ENCODE peak calls at places on chromosomes 12 and 14, in ten cellular contexts. One of them, this sample, is unnamed.
A peak's percentile ranks its signal among the peaks of the same experiment; 100 is the strongest.

GRCh38 chr12:88393017-88393767 is 187.1 kb downstream of the KITLG start:
- DNase-seq in left ventricle myocardium superior: no peak
- DNase-seq in mucosa of gallbladder: no peak
- DNase-seq in amygdala: no peak
- DNase-seq in psoas muscle: no peak
- DNase-seq in activated T-helper 1 cell treated with Interleukin-2 at 50 U/mL for 16 hours: no peak
- DNase-seq in activated CD4-positive, alpha-beta T cell treated with anti-CD3 and anti-CD28 coated beads for 48 hours: no peak
- DNase-seq in lower leg skin: no peak
- DNase-seq in stimulated activated CD4-positive, alpha-beta T cell treated with anti-CD3 and anti-CD28 coated beads, Interleukin-1b, Interleukin-23, amount 100 ng/mL, for 1 hour: no peak
- DNase-seq in M059J: peak; percentile 44
- DNase-seq in this sample: no peak

GRCh38 chr12:93234641-93235040 is 143.1 kb upstream of the NUDT4 start:
- DNase-seq in left ventricle myocardium superior: peak; percentile 47
- DNase-seq in mucosa of gallbladder: peak; percentile 28
- DNase-seq in amygdala: no peak
- DNase-seq in psoas muscle: no peak
- DNase-seq in activated T-helper 1 cell treated with Interleukin-2 at 50 U/mL for 16 hours: no peak
- DNase-seq in activated CD4-positive, alpha-beta T cell treated with anti-CD3 and anti-CD28 coated beads for 48 hours: no peak
- DNase-seq in lower leg skin: no peak
- DNase-seq in stimulated activated CD4-positive, alpha-beta T cell treated with anti-CD3 and anti-CD28 coated beads, Interleukin-1b, Interleukin-23, amount 100 ng/mL, for 1 hour: no peak
- DNase-seq in M059J: no peak
- DNase-seq in this sample: no peak

GRCh38 chr14:78997811-78998210 is 827.6 kb downstream of the NRXN3 start:
- DNase-seq in left ventricle myocardium superior: no peak
- DNase-seq in mucosa of gallbladder: no peak
- DNase-seq in amygdala: no peak
- DNase-seq in psoas muscle: no peak
- DNase-seq in activated T-helper 1 cell treated with Interleukin-2 at 50 U/mL for 16 hours: no peak
- DNase-seq in activated CD4-positive, alpha-beta T cell treated with anti-CD3 and anti-CD28 coated beads for 48 hours: no peak
- DNase-seq in lower leg skin: no peak
- DNase-seq in stimulated activated CD4-positive, alpha-beta T cell treated with anti-CD3 and anti-CD28 coated beads, Interleukin-1b, Interleukin-23, amount 100 ng/mL, for 1 hour: no peak
- DNase-seq in M059J: peak; percentile 21
- DNase-seq in this sample: no peak

GRCh38 chr12:47790676-47791350 is 17.8 kb downstream of the SLC48A1 start:
- DNase-seq in left ventricle myocardium superior: peak; percentile 26
- DNase-seq in mucosa of gallbladder: no peak
- DNase-seq in amygdala: no peak
- DNase-seq in psoas muscle: peak; percentile 57
- DNase-seq in activated T-helper 1 cell treated with Interleukin-2 at 50 U/mL for 16 hours: no peak
- DNase-seq in activated CD4-positive, alpha-beta T cell treated with anti-CD3 and anti-CD28 coated beads for 48 hours: no peak
- DNase-seq in lower leg skin: no peak
- DNase-seq in stimulated activated CD4-positive, alpha-beta T cell treated with anti-CD3 and anti-CD28 coated beads, Interleukin-1b, Interleukin-23, amount 100 ng/mL, for 1 hour: no peak
- DNase-seq in M059J: no peak
- DNase-seq in this sample: no peak

GRCh38 chr14:52351561-52352491 is 37.7 kb downstream of the PTGER2 start:
- DNase-seq in left ventricle myocardium superior: no peak
- DNase-seq in mucosa of gallbladder: no peak
- DNase-seq in amygdala: no peak
- DNase-seq in psoas muscle: no peak
- DNase-seq in activated T-helper 1 cell treated with Interleukin-2 at 50 U/mL for 16 hours: no peak
- DNase-seq in activated CD4-positive, alpha-beta T cell treated with anti-CD3 and anti-CD28 coated beads for 48 hours: peak; percentile 41
- DNase-seq in lower leg skin: no peak
- DNase-seq in stimulated activated CD4-positive, alpha-beta T cell treated with anti-CD3 and anti-CD28 coated beads, Interleukin-1b, Interleukin-23, amount 100 ng/mL, for 1 hour: no peak
- DNase-seq in M059J: peak; percentile 86
- DNase-seq in this sample: no peak

GRCh38 chr14:59427653-59428578 is 37.3 kb downstream of the GPR135 start:
- DNase-seq in left ventricle myocardium superior: peak; percentile 79
- DNase-seq in mucosa of gallbladder: no peak
- DNase-seq in amygdala: no peak
- DNase-seq in psoas muscle: peak; percentile 69
- DNase-seq in activated T-helper 1 cell treated with Interleukin-2 at 50 U/mL for 16 hours: no peak
- DNase-seq in activated CD4-positive, alpha-beta T cell treated with anti-CD3 and anti-CD28 coated beads for 48 hours: peak; percentile 4
- DNase-seq in lower leg skin: no peak
- DNase-seq in stimulated activated CD4-positive, alpha-beta T cell treated with anti-CD3 and anti-CD28 coated beads, Interleukin-1b, Interleukin-23, amount 100 ng/mL, for 1 hour: no peak
- DNase-seq in M059J: peak; percentile 73
- DNase-seq in this sample: no peak

GRCh38 chr12:126385785-126386184 is 1320.5 kb downstream of the AACS start:
- DNase-seq in left ventricle myocardium superior: no peak
- DNase-seq in mucosa of gallbladder: no peak
- DNase-seq in amygdala: no peak
- DNase-seq in psoas muscle: no peak
- DNase-seq in activated T-helper 1 cell treated with Interleukin-2 at 50 U/mL for 16 hours: no peak
- DNase-seq in activated CD4-positive, alpha-beta T cell treated with anti-CD3 and anti-CD28 coated beads for 48 hours: no peak
- DNase-seq in lower leg skin: no peak
- DNase-seq in stimulated activated CD4-positive, alpha-beta T cell treated with anti-CD3 and anti-CD28 coated beads, Interleukin-1b, Interleukin-23, amount 100 ng/mL, for 1 hour: no peak
- DNase-seq in M059J: peak; percentile 18
- DNase-seq in this sample: no peak

GRCh38 chr14:97776890-97777564 is 979.8 kb downstream of the VRK1 start:
- DNase-seq in left ventricle myocardium superior: no peak
- DNase-seq in mucosa of gallbladder: no peak
- DNase-seq in amygdala: no peak
- DNase-seq in psoas muscle: no peak
- DNase-seq in activated T-helper 1 cell treated with Interleukin-2 at 50 U/mL for 16 hours: no peak
- DNase-seq in activated CD4-positive, alpha-beta T cell treated with anti-CD3 and anti-CD28 coated beads for 48 hours: no peak
- DNase-seq in lower leg skin: no peak
- DNase-seq in stimulated activated CD4-positive, alpha-beta T cell treated with anti-CD3 and anti-CD28 coated beads, Interleukin-1b, Interleukin-23, amount 100 ng/mL, for 1 hour: no peak
- DNase-seq in M059J: no peak
- DNase-seq in this sample: no peak

GRCh38 chr12:45658066-45658465 is 71.4 kb upstream of the ARID2 start:
- DNase-seq in left ventricle myocardium superior: no peak
- DNase-seq in mucosa of gallbladder: no peak
- DNase-seq in amygdala: no peak
- DNase-seq in psoas muscle: no peak
- DNase-seq in activated T-helper 1 cell treated with Interleukin-2 at 50 U/mL for 16 hours: no peak
- DNase-seq in activated CD4-positive, alpha-beta T cell treated with anti-CD3 and anti-CD28 coated beads for 48 hours: no peak
- DNase-seq in lower leg skin: no peak
- DNase-seq in stimulated activated CD4-positive, alpha-beta T cell treated with anti-CD3 and anti-CD28 coated beads, Interleukin-1b, Interleukin-23, amount 100 ng/mL, for 1 hour: no peak
- DNase-seq in M059J: no peak
- DNase-seq in this sample: no peak

GRCh38 chr12:109934026-109934425 is 34.0 kb downstream of the TCHP start:
- DNase-seq in left ventricle myocardium superior: no peak
- DNase-seq in mucosa of gallbladder: no peak
- DNase-seq in amygdala: no peak
- DNase-seq in psoas muscle: no peak
- DNase-seq in activated T-helper 1 cell treated with Interleukin-2 at 50 U/mL for 16 hours: no peak
- DNase-seq in activated CD4-positive, alpha-beta T cell treated with anti-CD3 and anti-CD28 coated beads for 48 hours: peak; percentile 28
- DNase-seq in lower leg skin: no peak
- DNase-seq in stimulated activated CD4-positive, alpha-beta T cell treated with anti-CD3 and anti-CD28 coated beads, Interleukin-1b, Interleukin-23, amount 100 ng/mL, for 1 hour: no peak
- DNase-seq in M059J: peak; percentile 22
- DNase-seq in this sample: no peak

GRCh38 chr14:49497725-49498348 is 88.3 kb downstream of the RPS29 start:
- DNase-seq in left ventricle myocardium superior: no peak
- DNase-seq in mucosa of gallbladder: no peak
- DNase-seq in amygdala: no peak
- DNase-seq in psoas muscle: no peak
- DNase-seq in activated T-helper 1 cell treated with Interleukin-2 at 50 U/mL for 16 hours: no peak
- DNase-seq in activated CD4-positive, alpha-beta T cell treated with anti-CD3 and anti-CD28 coated beads for 48 hours: peak; percentile 17
- DNase-seq in lower leg skin: no peak
- DNase-seq in stimulated activated CD4-positive, alpha-beta T cell treated with anti-CD3 and anti-CD28 coated beads, Interleukin-1b, Interleukin-23, amount 100 ng/mL, for 1 hour: no peak
- DNase-seq in M059J: peak; percentile 66
- DNase-seq in this sample: peak; percentile 63

GRCh38 chr12:91893476-91893875 is 252.2 kb downstream of the BTG1 start:
- DNase-seq in left ventricle myocardium superior: no peak
- DNase-seq in mucosa of gallbladder: no peak
- DNase-seq in amygdala: no peak
- DNase-seq in psoas muscle: no peak
- DNase-seq in activated T-helper 1 cell treated with Interleukin-2 at 50 U/mL for 16 hours: no peak
- DNase-seq in activated CD4-positive, alpha-beta T cell treated with anti-CD3 and anti-CD28 coated beads for 48 hours: no peak
- DNase-seq in lower leg skin: no peak
- DNase-seq in stimulated activated CD4-positive, alpha-beta T cell treated with anti-CD3 and anti-CD28 coated beads, Interleukin-1b, Interleukin-23, amount 100 ng/mL, for 1 hour: no peak
- DNase-seq in M059J: peak; percentile 22
- DNase-seq in this sample: no peak

GRCh38 chr12:108240027-108240785 is 98.9 kb downstream of the CMKLR1 start:
- DNase-seq in left ventricle myocardium superior: no peak
- DNase-seq in mucosa of gallbladder: no peak
- DNase-seq in amygdala: no peak
- DNase-seq in psoas muscle: no peak
- DNase-seq in activated T-helper 1 cell treated with Interleukin-2 at 50 U/mL for 16 hours: no peak
- DNase-seq in activated CD4-positive, alpha-beta T cell treated with anti-CD3 and anti-CD28 coated beads for 48 hours: no peak
- DNase-seq in lower leg skin: no peak
- DNase-seq in stimulated activated CD4-positive, alpha-beta T cell treated with anti-CD3 and anti-CD28 coated beads, Interleukin-1b, Interleukin-23, amount 100 ng/mL, for 1 hour: no peak
- DNase-seq in M059J: no peak
- DNase-seq in this sample: no peak

GRCh38 chr12:124491310-124491709 is 76.1 kb downstream of the NCOR2 start:
- DNase-seq in left ventricle myocardium superior: no peak
- DNase-seq in mucosa of gallbladder: no peak
- DNase-seq in amygdala: no peak
- DNase-seq in psoas muscle: no peak
- DNase-seq in activated T-helper 1 cell treated with Interleukin-2 at 50 U/mL for 16 hours: no peak
- DNase-seq in activated CD4-positive, alpha-beta T cell treated with anti-CD3 and anti-CD28 coated beads for 48 hours: no peak
- DNase-seq in lower leg skin: no peak
- DNase-seq in stimulated activated CD4-positive, alpha-beta T cell treated with anti-CD3 and anti-CD28 coated beads, Interleukin-1b, Interleukin-23, amount 100 ng/mL, for 1 hour: no peak
- DNase-seq in M059J: no peak
- DNase-seq in this sample: no peak

GRCh38 chr14:105381446-105382342 is 16.6 kb upstream of the TEX22 start:
- DNase-seq in left ventricle myocardium superior: no peak
- DNase-seq in mucosa of gallbladder: no peak
- DNase-seq in amygdala: no peak
- DNase-seq in psoas muscle: peak; percentile 56
- DNase-seq in activated T-helper 1 cell treated with Interleukin-2 at 50 U/mL for 16 hours: no peak
- DNase-seq in activated CD4-positive, alpha-beta T cell treated with anti-CD3 and anti-CD28 coated beads for 48 hours: no peak
- DNase-seq in lower leg skin: no peak
- DNase-seq in stimulated activated CD4-positive, alpha-beta T cell treated with anti-CD3 and anti-CD28 coated beads, Interleukin-1b, Interleukin-23, amount 100 ng/mL, for 1 hour: no peak
- DNase-seq in M059J: no peak
- DNase-seq in this sample: no peak

GRCh38 chr12:113684053-113684907 is 212.6 kb upstream of the LHX5 start:
- DNase-seq in left ventricle myocardium superior: no peak
- DNase-seq in mucosa of gallbladder: no peak
- DNase-seq in amygdala: no peak
- DNase-seq in psoas muscle: no peak
- DNase-seq in activated T-helper 1 cell treated with Interleukin-2 at 50 U/mL for 16 hours: no peak
- DNase-seq in activated CD4-positive, alpha-beta T cell treated with anti-CD3 and anti-CD28 coated beads for 48 hours: no peak
- DNase-seq in lower leg skin: no peak
- DNase-seq in stimulated activated CD4-positive, alpha-beta T cell treated with anti-CD3 and anti-CD28 coated beads, Interleukin-1b, Interleukin-23, amount 100 ng/mL, for 1 hour: no peak
- DNase-seq in M059J: peak; percentile 50
- DNase-seq in this sample: peak; percentile 66

GRCh38 chr12:101086490-101086889 is 123.5 kb downstream of the SLC5A8 start:
- DNase-seq in left ventricle myocardium superior: no peak
- DNase-seq in mucosa of gallbladder: no peak
- DNase-seq in amygdala: no peak
- DNase-seq in psoas muscle: no peak
- DNase-seq in activated T-helper 1 cell treated with Interleukin-2 at 50 U/mL for 16 hours: no peak
- DNase-seq in activated CD4-positive, alpha-beta T cell treated with anti-CD3 and anti-CD28 coated beads for 48 hours: no peak
- DNase-seq in lower leg skin: no peak
- DNase-seq in stimulated activated CD4-positive, alpha-beta T cell treated with anti-CD3 and anti-CD28 coated beads, Interleukin-1b, Interleukin-23, amount 100 ng/mL, for 1 hour: no peak
- DNase-seq in M059J: peak; percentile 30
- DNase-seq in this sample: no peak

GRCh38 chr12:111586986-111587385 is 12.1 kb downstream of the ATXN2 start:
- DNase-seq in left ventricle myocardium superior: no peak
- DNase-seq in mucosa of gallbladder: no peak
- DNase-seq in amygdala: no peak
- DNase-seq in psoas muscle: no peak
- DNase-seq in activated T-helper 1 cell treated with Interleukin-2 at 50 U/mL for 16 hours: no peak
- DNase-seq in activated CD4-positive, alpha-beta T cell treated with anti-CD3 and anti-CD28 coated beads for 48 hours: no peak
- DNase-seq in lower leg skin: no peak
- DNase-seq in stimulated activated CD4-positive, alpha-beta T cell treated with anti-CD3 and anti-CD28 coated beads, Interleukin-1b, Interleukin-23, amount 100 ng/mL, for 1 hour: no peak
- DNase-seq in M059J: no peak
- DNase-seq in this sample: no peak

GRCh38 chr12:38154096-38155019 is 162.2 kb upstream of the ALG10B start:
- DNase-seq in left ventricle myocardium superior: no peak
- DNase-seq in mucosa of gallbladder: no peak
- DNase-seq in amygdala: no peak
- DNase-seq in psoas muscle: no peak
- DNase-seq in activated T-helper 1 cell treated with Interleukin-2 at 50 U/mL for 16 hours: no peak
- DNase-seq in activated CD4-positive, alpha-beta T cell treated with anti-CD3 and anti-CD28 coated beads for 48 hours: no peak
- DNase-seq in lower leg skin: no peak
- DNase-seq in stimulated activated CD4-positive, alpha-beta T cell treated with anti-CD3 and anti-CD28 coated beads, Interleukin-1b, Interleukin-23, amount 100 ng/mL, for 1 hour: no peak
- DNase-seq in M059J: no peak
- DNase-seq in this sample: no peak

GRCh38 chr12:107329569-107330324 is 236.4 kb upstream of the CRY1 start:
- DNase-seq in left ventricle myocardium superior: no peak
- DNase-seq in mucosa of gallbladder: no peak
- DNase-seq in amygdala: no peak
- DNase-seq in psoas muscle: no peak
- DNase-seq in activated T-helper 1 cell treated with Interleukin-2 at 50 U/mL for 16 hours: no peak
- DNase-seq in activated CD4-positive, alpha-beta T cell treated with anti-CD3 and anti-CD28 coated beads for 48 hours: no peak
- DNase-seq in lower leg skin: no peak
- DNase-seq in stimulated activated CD4-positive, alpha-beta T cell treated with anti-CD3 and anti-CD28 coated beads, Interleukin-1b, Interleukin-23, amount 100 ng/mL, for 1 hour: no peak
- DNase-seq in M059J: no peak
- DNase-seq in this sample: no peak

GRCh38 chr14:33555710-33556350 is 395.0 kb downstream of the EGLN3 start:
- DNase-seq in left ventricle myocardium superior: no peak
- DNase-seq in mucosa of gallbladder: no peak
- DNase-seq in amygdala: no peak
- DNase-seq in psoas muscle: no peak
- DNase-seq in activated T-helper 1 cell treated with Interleukin-2 at 50 U/mL for 16 hours: no peak
- DNase-seq in activated CD4-positive, alpha-beta T cell treated with anti-CD3 and anti-CD28 coated beads for 48 hours: no peak
- DNase-seq in lower leg skin: no peak
- DNase-seq in stimulated activated CD4-positive, alpha-beta T cell treated with anti-CD3 and anti-CD28 coated beads, Interleukin-1b, Interleukin-23, amount 100 ng/mL, for 1 hour: no peak
- DNase-seq in M059J: no peak
- DNase-seq in this sample: no peak

GRCh38 chr12:48105321-48105866 is 485 bp downstream of the SENP1 start:
- DNase-seq in left ventricle myocardium superior: no peak
- DNase-seq in mucosa of gallbladder: no peak
- DNase-seq in amygdala: no peak
- DNase-seq in psoas muscle: no peak
- DNase-seq in activated T-helper 1 cell treated with Interleukin-2 at 50 U/mL for 16 hours: peak; percentile 16
- DNase-seq in activated CD4-positive, alpha-beta T cell treated with anti-CD3 and anti-CD28 coated beads for 48 hours: peak; percentile 54
- DNase-seq in lower leg skin: peak; percentile 16
- DNase-seq in stimulated activated CD4-positive, alpha-beta T cell treated with anti-CD3 and anti-CD28 coated beads, Interleukin-1b, Interleukin-23, amount 100 ng/mL, for 1 hour: no peak
- DNase-seq in M059J: peak; percentile 40
- DNase-seq in this sample: no peak

GRCh38 chr12:111409403-111410228 is 3.9 kb downstream of the SH2B3 start:
- DNase-seq in left ventricle myocardium superior: peak; percentile 83
- DNase-seq in mucosa of gallbladder: peak; percentile 47
- DNase-seq in amygdala: no peak
- DNase-seq in psoas muscle: peak; percentile 87
- DNase-seq in activated T-helper 1 cell treated with Interleukin-2 at 50 U/mL for 16 hours: no peak
- DNase-seq in activated CD4-positive, alpha-beta T cell treated with anti-CD3 and anti-CD28 coated beads for 48 hours: peak; percentile 46
- DNase-seq in lower leg skin: no peak
- DNase-seq in stimulated activated CD4-positive, alpha-beta T cell treated with anti-CD3 and anti-CD28 coated beads, Interleukin-1b, Interleukin-23, amount 100 ng/mL, for 1 hour: no peak
- DNase-seq in M059J: peak; percentile 91
- DNase-seq in this sample: no peak

GRCh38 chr12:85733984-85734383 is 102.2 kb downstream of the RASSF9 start:
- DNase-seq in left ventricle myocardium superior: no peak
- DNase-seq in mucosa of gallbladder: no peak
- DNase-seq in amygdala: no peak
- DNase-seq in psoas muscle: no peak
- DNase-seq in activated T-helper 1 cell treated with Interleukin-2 at 50 U/mL for 16 hours: no peak
- DNase-seq in activated CD4-positive, alpha-beta T cell treated with anti-CD3 and anti-CD28 coated beads for 48 hours: no peak
- DNase-seq in lower leg skin: no peak
- DNase-seq in stimulated activated CD4-positive, alpha-beta T cell treated with anti-CD3 and anti-CD28 coated beads, Interleukin-1b, Interleukin-23, amount 100 ng/mL, for 1 hour: no peak
- DNase-seq in M059J: no peak
- DNase-seq in this sample: no peak